ENCODE peak calls at places on chromosomes 12 and 14, in seven cellular contexts. S is HCT116; P is activated naive CD4-positive, alpha-beta T cell treated with anti-CD3 and anti-CD28 coated beads, Interleukin-2, amount 50 U/mL, for 72 hours; K is CD8-positive, alpha-beta T cell; A is PC-3; W is gastroesophageal sphincter; Q is mucosa of descending colon. T is an unnamed sample.

GRCh38 chr12:2319747-2320146 is 267.0 kb downstream of the CACNA1C start:
- ATAC-seq in P (no peak), K (no peak), S (no peak), Q (no peak), W (no peak), A (no peak), T (peak; percentile 75)

GRCh38 chr12:118064608-118065007 is 3.6 kb upstream of the WSB2 start:
- ATAC-seq in Q (no peak), W (no peak), P (peak; percentile 55), K (peak; percentile 41), A (no peak), S (no peak), T (no peak)

GRCh38 chr12:50102648-50103309 is 1.0 kb upstream of the GPD1 start:
- ATAC-seq in K (no peak), Q (no peak), W (no peak), S (no peak), P (no peak), A (no peak), T (no peak)

GRCh38 chr14:94011795-94012194 is 14.3 kb upstream of the OTUB2 start:
- ATAC-seq in P (peak; percentile 64), S (no peak), W (no peak), K (peak; percentile 87), A (no peak), Q (peak; percentile 36), T (peak; percentile 46)

GRCh38 chr12:1911598-1912575 is 6.6 kb downstream of the CACNA2D4 start:
- ATAC-seq in W (no peak), K (no peak), A (no peak), P (no peak), Q (no peak), S (no peak), T (no peak)

GRCh38 chr12:32788405-32788804 is 32.7 kb upstream of the YARS2 start:
- ATAC-seq in A (no peak), S (no peak), W (no peak), K (no peak), Q (no peak), P (no peak), T (no peak)

GRCh38 chr14:77478796-77479195 is 19.8 kb downstream of the ISM2 start:
- ATAC-seq in S (no peak), A (no peak), Q (no peak), P (no peak), W (no peak), K (no peak), T (no peak)

GRCh38 chr12:3611853-3612703 is 121.1 kb downstream of the PRMT8 start:
- ATAC-seq in K (no peak), P (no peak), Q (no peak), S (no peak), A (no peak), W (no peak), T (no peak)

GRCh38 chr12:69337325-69337724 is 10.9 kb upstream of the LYZ start:
- ATAC-seq in P (no peak), Q (no peak), S (no peak), A (no peak), K (no peak), W (no peak), T (no peak)

GRCh38 chr12:76643438-76643837 is 83.9 kb upstream of the OSBPL8 start:
- ATAC-seq in W (no peak), S (no peak), A (peak; percentile 95), P (no peak), K (no peak), Q (no peak), T (peak; percentile 76)

GRCh38 chr12:120247621-120248030 is 17.9 kb downstream of the PXN start:
- ATAC-seq in Q (no peak), A (peak; percentile 44), P (no peak), S (peak; percentile 46), W (peak; percentile 44), K (no peak), T (peak; percentile 76)

GRCh38 chr12:49160415-49160814 is 28.5 kb downstream of the TUBA1A start:
- ATAC-seq in P (no peak), K (no peak), A (no peak), S (no peak), W (no peak), Q (no peak), T (no peak)

GRCh38 chr12:110270125-110270962 is 10.7 kb upstream of the ATP2A2 start:
- ATAC-seq in W (peak; percentile 67), A (peak; percentile 65), K (no peak), P (no peak), S (peak; percentile 46), Q (peak; percentile 52), T (peak; percentile 74)

GRCh38 chr12:96892104-96892503 is 15.0 kb upstream of the NEDD1 start:
- ATAC-seq in P (no peak), A (no peak), S (no peak), K (no peak), W (no peak), Q (no peak), T (no peak)

GRCh38 chr14:23195552-23196101 is 12.2 kb upstream of the SLC7A8 start:
- ATAC-seq in A (no peak), W (no peak), S (no peak), P (no peak), Q (peak; percentile 21), K (no peak), T (no peak)

GRCh38 chr14:58270628-58271027 is 26.0 kb downstream of the PSMA3 start:
- ATAC-seq in A (peak; percentile 58), K (no peak), P (peak; percentile 40), Q (no peak), S (no peak), W (no peak), T (no peak)

GRCh38 chr12:48882325-48882687 is 16.6 kb upstream of the RND1 start:
- ATAC-seq in Q (no peak), S (no peak), W (peak; percentile 48), A (peak; percentile 68), P (no peak), K (no peak), T (peak; percentile 75)

GRCh38 chr12:45324391-45324790 is 108.5 kb downstream of the ANO6 start:
- ATAC-seq in A (no peak), Q (peak; percentile 10), S (no peak), P (peak; percentile 61), K (no peak), W (no peak), T (no peak)

GRCh38 chr12:105485926-105486325 is 155.4 kb downstream of the C12orf75 start:
- ATAC-seq in Q (no peak), S (no peak), A (no peak), P (no peak), W (no peak), K (no peak), T (no peak)

GRCh38 chr14:48726080-48726642 is 860.0 kb downstream of the RPS29 start:
- ATAC-seq in W (no peak), Q (no peak), A (no peak), S (no peak), K (no peak), P (no peak), T (no peak)

GRCh38 chr12:93173178-93173957 is 204.4 kb upstream of the NUDT4 start:
- ATAC-seq in S (no peak), A (no peak), Q (no peak), K (no peak), W (no peak), P (no peak), T (peak; percentile 6)

GRCh38 chr14:22838631-22839041 is 2.3 kb downstream of the MMP14 start:
- ATAC-seq in P (no peak), W (peak; percentile 18), S (no peak), A (no peak), K (no peak), Q (peak; percentile 2), T (no peak)

GRCh38 chr14:36254020-36254614 is 66.3 kb downstream of the MBIP start:
- ATAC-seq in W (no peak), P (no peak), K (no peak), S (peak; percentile 55), A (peak; percentile 27), Q (no peak), T (peak; percentile 97)

GRCh38 chr14:40317690-40318089 is 885.5 kb upstream of the FBXO33 start:
- ATAC-seq in K (no peak), W (no peak), S (no peak), A (peak; percentile 76), P (no peak), Q (no peak), T (no peak)

GRCh38 chr14:50783542-50783941 is 47.4 kb downstream of the NIN start:
- ATAC-seq in Q (no peak), P (no peak), S (no peak), A (no peak), K (no peak), W (no peak), T (no peak)

GRCh38 chr12:2284857-2285256 is 232.1 kb downstream of the CACNA1C start:
- ATAC-seq in S (peak; percentile 100), W (peak; percentile 61), Q (peak; percentile 90), P (peak; percentile 68), K (no peak), A (peak; percentile 70), T (peak; percentile 94)

GRCh38 chr12:52199294-52199920 is 7.6 kb upstream of the KRT80 start:
- ATAC-seq in Q (no peak), P (no peak), S (no peak), W (no peak), K (no peak), A (no peak), T (no peak)

GRCh38 chr12:123483602-123484273 is 25.8 kb downstream of the SNRNP35 start:
- ATAC-seq in A (no peak), P (no peak), K (peak; percentile 52), W (no peak), Q (no peak), S (peak; percentile 18), T (no peak)

GRCh38 chr14:73634333-73634833 is 10.4 kb upstream of the DNAL1 start:
- ATAC-seq in Q (peak; percentile 82), P (peak; percentile 7), S (no peak), K (no peak), W (peak; percentile 75), A (peak; percentile 63), T (no peak)

GRCh38 chr14:90558983-90559590 is 162.3 kb downstream of the CALM1 start:
- ATAC-seq in S (no peak), K (no peak), P (no peak), Q (no peak), A (no peak), W (no peak), T (no peak)

GRCh38 chr14:60197629-60198318 is 32.6 kb upstream of the DHRS7 start:
- ATAC-seq in K (no peak), A (peak; percentile 81), W (no peak), Q (peak; percentile 51), P (no peak), S (no peak), T (no peak)

GRCh38 chr14:106792543-106792942 is 1266.2 kb downstream of the TMEM121 start:
- ATAC-seq in A (no peak), Q (no peak), S (no peak), W (no peak), K (no peak), P (no peak), T (no peak)

GRCh38 chr14:54882521-54882920 is 20.1 kb downstream of the GCH1 start:
- ATAC-seq in P (no peak), A (no peak), S (no peak), Q (no peak), K (no peak), W (no peak), T (no peak)

GRCh38 chr12:116060765-116061164 is 216.7 kb downstream of the MED13L start:
- ATAC-seq in A (no peak), S (no peak), W (no peak), K (peak; percentile 91), Q (peak; percentile 62), P (peak; percentile 92), T (peak; percentile 64)

GRCh38 chr12:122886851-122887816 is 8.8 kb downstream of the VPS37B start:
- ATAC-seq in Q (peak; percentile 58), S (peak; percentile 70), A (peak; percentile 66), K (no peak), P (peak; percentile 78), W (no peak), T (peak; percentile 74)